ENCODE peak calls at places on chromosome 7, in ten cellular contexts. I is hepatocyte; C is HCT116; Z is NCI-H1092; U is ELR; Y is AG04450; F is endothelial cell; E is upper lobe of right lung; H is AG08396; X is activated CD4-positive, alpha-beta T cell treated with anti-CD3 and anti-CD28 coated beads, Interleukin-2, amount 50 U/mL, for 1 hour. B is an unnamed sample.

GRCh38 chr7:128410092-128410665 is 397 bp upstream of the IMPDH1 start:
- DNase-seq in I (peak), C (peak), Z (no peak), U (peak), Y (peak), F (peak), E (peak), H (peak), X (peak), B (no peak)

GRCh38 chr7:26664735-26665420 is 199.5 kb downstream of the SKAP2 start:
- DNase-seq in I (peak), C (no peak), Z (no peak), U (peak), Y (no peak), F (no peak), E (no peak), H (no peak), X (peak), B (no peak)

GRCh38 chr7:155429651-155430050 is 28.3 kb upstream of the EN2 start:
- DNase-seq in I (no peak), C (no peak), Z (no peak), U (no peak), Y (no peak), F (no peak), E (no peak), H (no peak), X (no peak), B (no peak)

GRCh38 chr7:70700055-70700934 is 431.6 kb upstream of the GALNT17 start:
- DNase-seq in I (no peak), C (no peak), Z (no peak), U (no peak), Y (no peak), F (no peak), E (no peak), H (no peak), X (no peak), B (no peak)

GRCh38 chr7:154640266-154640865 is 362.6 kb downstream of the PAXIP1 start:
- DNase-seq in I (peak), C (no peak), Z (peak), U (no peak), Y (no peak), F (peak), E (no peak), H (no peak), X (no peak), B (peak)

GRCh38 chr7:28360739-28361138 is 51.6 kb upstream of the CREB5 start:
- DNase-seq in I (no peak), C (no peak), Z (no peak), U (peak), Y (no peak), F (no peak), E (no peak), H (no peak), X (no peak), B (no peak)

GRCh38 chr7:8217200-8218068 is 44.5 kb downstream of the ICA1 start:
- DNase-seq in I (peak), C (peak), Z (peak), U (peak), Y (peak), F (peak), E (no peak), H (peak), X (no peak), B (peak)

GRCh38 chr7:5419523-5420107 is 4.0 kb downstream of the TNRC18 start:
- DNase-seq in I (no peak), C (no peak), Z (no peak), U (peak), Y (no peak), F (peak), E (peak), H (no peak), X (no peak), B (peak)

GRCh38 chr7:46603780-46604725 is 683.0 kb upstream of the IGFBP3 start:
- DNase-seq in I (peak), C (no peak), Z (no peak), U (no peak), Y (no peak), F (no peak), E (peak), H (peak), X (no peak), B (no peak)

GRCh38 chr7:44733708-44734481 is 14.8 kb upstream of the ZMIZ2 start:
- DNase-seq in I (no peak), C (peak), Z (no peak), U (peak), Y (peak), F (no peak), E (no peak), H (no peak), X (no peak), B (no peak)

GRCh38 chr7:41268874-41269273 is 434.0 kb downstream of the INHBA start:
- DNase-seq in I (no peak), C (no peak), Z (no peak), U (no peak), Y (no peak), F (no peak), E (no peak), H (no peak), X (no peak), B (no peak)

GRCh38 chr7:69896100-69896499 is 297.8 kb downstream of the AUTS2 start:
- DNase-seq in I (no peak), C (no peak), Z (no peak), U (no peak), Y (no peak), F (no peak), E (no peak), H (no peak), X (no peak), B (no peak)

GRCh38 chr7:7693881-7694280 is 24.5 kb downstream of the RPA3 start:
- DNase-seq in I (no peak), C (peak), Z (no peak), U (peak), Y (peak), F (no peak), E (no peak), H (peak), X (no peak), B (peak)

GRCh38 chr7:129489491-129489890 is 12.8 kb upstream of the SMKR1 start:
- DNase-seq in I (no peak), C (no peak), Z (no peak), U (peak), Y (peak), F (no peak), E (no peak), H (peak), X (no peak), B (peak)

GRCh38 chr7:105457619-105458018 is 64.5 kb downstream of the PUS7 start:
- DNase-seq in I (no peak), C (no peak), Z (no peak), U (no peak), Y (no peak), F (no peak), E (no peak), H (no peak), X (no peak), B (no peak)

GRCh38 chr7:106504207-106504606 is 156.8 kb downstream of the CCDC71L start:
- DNase-seq in I (no peak), C (no peak), Z (no peak), U (no peak), Y (no peak), F (no peak), E (no peak), H (no peak), X (no peak), B (no peak)

GRCh38 chr7:33299425-33299824 is 170.1 kb downstream of the BBS9 start:
- DNase-seq in I (no peak), C (no peak), Z (no peak), U (no peak), Y (no peak), F (no peak), E (no peak), H (no peak), X (no peak), B (no peak)

GRCh38 chr7:33155811-33156210 is 26.4 kb downstream of the BBS9 start:
- DNase-seq in I (no peak), C (no peak), Z (no peak), U (peak), Y (no peak), F (no peak), E (no peak), H (no peak), X (no peak), B (no peak)

GRCh38 chr7:27442446-27442845 is 199.8 kb downstream of the EVX1 start:
- DNase-seq in I (no peak), C (peak), Z (no peak), U (peak), Y (no peak), F (no peak), E (no peak), H (no peak), X (no peak), B (no peak)

GRCh38 chr7:8160810-8161209 is 101.2 kb downstream of the ICA1 start:
- DNase-seq in I (no peak), C (no peak), Z (no peak), U (peak), Y (no peak), F (no peak), E (no peak), H (no peak), X (no peak), B (no peak)

GRCh38 chr7:13017325-13017853 is 330.0 kb downstream of the ARL4A start:
- DNase-seq in I (peak), C (peak), Z (no peak), U (peak), Y (peak), F (no peak), E (no peak), H (peak), X (no peak), B (peak)

GRCh38 chr7:91266931-91267557 is 2.8 kb downstream of the FZD1 start:
- DNase-seq in I (no peak), C (no peak), Z (no peak), U (no peak), Y (no peak), F (no peak), E (no peak), H (peak), X (no peak), B (no peak)

GRCh38 chr7:84688671-84689070 is 494.1 kb upstream of the SEMA3A start:
- DNase-seq in I (no peak), C (no peak), Z (no peak), U (peak), Y (no peak), F (no peak), E (no peak), H (no peak), X (no peak), B (no peak)

GRCh38 chr7:20913853-20914252 is 127.2 kb upstream of the SP8 start:
- DNase-seq in I (no peak), C (no peak), Z (no peak), U (no peak), Y (no peak), F (no peak), E (no peak), H (no peak), X (no peak), B (no peak)

GRCh38 chr7:24741691-24742639 is 15.3 kb downstream of the GSDME start:
- DNase-seq in I (peak), C (no peak), Z (no peak), U (peak), Y (peak), F (no peak), E (no peak), H (peak), X (no peak), B (no peak)

GRCh38 chr7:155877167-155877566 is 64.9 kb upstream of the SHH start:
- DNase-seq in I (no peak), C (no peak), Z (no peak), U (no peak), Y (no peak), F (no peak), E (no peak), H (no peak), X (no peak), B (no peak)

GRCh38 chr7:131231381-131232220 is 96.1 kb upstream of the MKLN1 start:
- DNase-seq in I (no peak), C (no peak), Z (no peak), U (peak), Y (peak), F (no peak), E (no peak), H (peak), X (peak), B (no peak)

GRCh38 chr7:157429001-157429679 is 92.3 kb downstream of the DNAJB6 start:
- DNase-seq in I (no peak), C (no peak), Z (no peak), U (no peak), Y (no peak), F (no peak), E (peak), H (no peak), X (no peak), B (no peak)

B was measured in HepG2.